ENCODE peak calls at places on chromosome 7, in five cellular contexts. S is fibroblast of the aortic adventitia, W is fibroblast of pulmonary artery, K is DND-41, C is fibroblast of lung. X is an unnamed sample.

GRCh38 chr7:44279731-44280505 is 45.5 kb downstream of the CAMK2B start:
- DNase-seq in S (no peak), K (no peak), C (no peak), W (no peak), X (no peak)

GRCh38 chr7:158829021-158829341 is 328 bp downstream of the ESYT2 start:
- DNase-seq in S (peak; percentile 72), C (peak; percentile 81), W (peak; percentile 84), K (peak; percentile 71), X (peak; percentile 93)

GRCh38 chr7:18859331-18859730 is 258.1 kb downstream of the TWIST1 start:
- DNase-seq in C (peak; percentile 75), S (no peak), W (no peak), K (no peak), X (no peak)

GRCh38 chr7:139505563-139505962 is 17.9 kb upstream of the CLEC2L start:
- DNase-seq in C (no peak), S (no peak), K (peak; percentile 9), W (no peak), X (peak; percentile 35)

GRCh38 chr7:98119257-98119918 is 12.7 kb downstream of the LMTK2 start:
- DNase-seq in C (peak; percentile 50), K (no peak), S (peak; percentile 72), W (peak; percentile 70), X (no peak)

GRCh38 chr7:2802082-2802481 is 42.0 kb downstream of the GNA12 start:
- DNase-seq in C (peak; percentile 73), W (peak; percentile 63), S (peak; percentile 52), K (no peak), X (no peak)

GRCh38 chr7:157507987-157508386 is 171.2 kb downstream of the DNAJB6 start:
- DNase-seq in K (no peak), S (no peak), W (no peak), C (no peak), X (no peak)

GRCh38 chr7:43938892-43939482 is 12.8 kb downstream of the UBE2D4 start:
- DNase-seq in C (no peak), W (no peak), K (no peak), S (no peak), X (no peak)

GRCh38 chr7:116447436-116447835 is 52.1 kb upstream of the CAV2 start:
- DNase-seq in C (no peak), K (no peak), S (no peak), W (no peak), X (no peak)

GRCh38 chr7:68107256-68107655 is 1110.6 kb downstream of the TYW1 start:
- DNase-seq in W (no peak), C (no peak), K (no peak), S (no peak), X (no peak)

GRCh38 chr7:130294314-130294713 is 1.4 kb downstream of the CPA4 start:
- DNase-seq in K (peak; percentile 34), W (no peak), S (no peak), C (peak; percentile 40), X (peak; percentile 69)

GRCh38 chr7:155951554-155952158 is 139.4 kb upstream of the SHH start:
- DNase-seq in K (no peak), S (peak; percentile 52), C (peak; percentile 94), W (peak; percentile 72), X (no peak)

GRCh38 chr7:90594791-90595317 is 1.3 kb upstream of the CDK14 start:
- DNase-seq in W (peak; percentile 92), K (no peak), C (peak; percentile 83), S (peak; percentile 85), X (no peak)

GRCh38 chr7:79293655-79294142 is 159.8 kb downstream of the MAGI2 start:
- DNase-seq in K (no peak), W (peak; percentile 21), S (peak; percentile 63), C (peak; percentile 71), X (no peak)

GRCh38 chr7:24290004-24290641 is 6.1 kb downstream of the NPY start:
- DNase-seq in K (peak; percentile 45), C (peak; percentile 58), S (peak; percentile 7), W (peak; percentile 23), X (peak; percentile 89)

GRCh38 chr7:141558544-141559183 is 7.5 kb downstream of the AGK start:
- DNase-seq in W (peak; percentile 29), S (peak; percentile 7), K (no peak), C (peak; percentile 61), X (peak; percentile 83)

GRCh38 chr7:2353650-2354172 is 916 bp upstream of the EIF3B start:
- DNase-seq in W (peak; percentile 91), C (peak; percentile 92), K (peak; percentile 90), S (no peak), X (peak; percentile 97)

GRCh38 chr7:101934618-101935017 is 117.2 kb downstream of the CUX1 start:
- DNase-seq in K (no peak), C (no peak), S (no peak), W (no peak), X (no peak)

GRCh38 chr7:10802526-10802925 is 171.1 kb upstream of the PHF14 start:
- DNase-seq in S (no peak), C (peak; percentile 80), K (no peak), W (peak; percentile 38), X (no peak)

GRCh38 chr7:151306374-151306773 is 35.2 kb upstream of the NUB1 start:
- DNase-seq in W (no peak), K (no peak), S (no peak), C (no peak), X (no peak)

GRCh38 chr7:107169120-107170050 is 582 bp downstream of the HBP1 start:
- DNase-seq in K (peak; percentile 85), S (peak; percentile 98), W (peak; percentile 99), C (peak; percentile 99), X (peak; percentile 95)

GRCh38 chr7:107170051-107170661 is 1.4 kb downstream of the HBP1 start:
- DNase-seq in W (no peak), S (no peak), C (no peak), K (no peak), X (no peak)

GRCh38 chr7:107166702-107167426 is 1.9 kb upstream of the HBP1 start:
- DNase-seq in S (peak; percentile 8), K (no peak), W (no peak), C (no peak), X (no peak)

GRCh38 chr7:107167483-107168232 is 1.1 kb upstream of the HBP1 start:
- DNase-seq in W (peak; percentile 94), K (peak; percentile 14), S (peak; percentile 91), C (peak; percentile 93), X (peak; percentile 35)

DNA sequence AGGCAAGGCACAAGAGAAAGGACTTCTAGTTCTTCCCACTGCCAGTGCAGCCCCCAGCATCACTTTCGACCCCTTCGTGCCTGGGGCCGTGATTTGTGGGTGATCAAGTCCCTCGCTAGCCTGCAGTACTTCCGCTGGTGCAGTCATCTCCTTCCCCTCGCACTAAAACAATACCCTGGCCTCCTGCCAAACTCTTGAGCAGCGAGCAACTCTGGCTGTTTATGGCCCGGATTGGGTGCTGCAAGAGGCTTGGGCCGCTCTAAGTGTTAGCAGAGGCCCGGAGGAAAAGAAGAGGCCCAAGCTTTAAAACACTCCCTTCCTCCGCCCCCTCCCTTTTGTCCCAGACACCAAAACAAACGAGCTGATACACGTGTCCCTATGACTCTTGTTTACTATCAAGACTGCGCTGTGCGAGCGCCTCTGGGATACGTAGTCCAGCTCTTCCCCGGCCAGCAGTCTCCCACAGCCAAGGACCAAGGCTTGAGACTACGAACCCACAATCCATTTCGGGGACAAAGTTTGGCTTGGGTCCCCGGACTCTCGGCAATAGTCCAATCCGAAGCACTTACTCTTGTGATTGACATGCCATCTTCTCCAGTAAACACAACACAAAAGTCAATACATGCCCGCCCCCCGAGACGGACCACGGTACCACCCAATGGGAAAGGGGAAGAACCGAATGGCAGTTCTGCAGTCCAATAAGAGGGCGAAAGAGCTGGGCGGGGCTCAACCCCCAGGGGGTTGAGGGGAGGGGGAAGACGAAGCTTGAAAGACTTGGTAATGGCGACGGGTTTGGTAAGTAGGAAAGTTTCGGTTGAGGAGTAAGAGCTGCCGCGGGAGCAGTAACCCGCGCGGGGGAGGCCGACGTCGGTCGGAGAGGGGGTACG is at the start of gene HBP1:
- DNase-seq in C (peak; percentile 100), K (peak; percentile 99), W (peak; percentile 100), S (peak; percentile 100), X (peak; percentile 99)
- TF ChIP-seq CTCF in C (no peak), K (no peak), W (no peak), S (no peak), X (no peak)

GRCh38 chr7:55109384-55110167 is 90.8 kb downstream of the EGFR start:
- DNase-seq in C (peak; percentile 33), K (no peak), W (peak; percentile 40), S (peak; percentile 38), X (no peak)

GRCh38 chr7:55112056-55112455 is 93.2 kb downstream of the EGFR start:
- DNase-seq in W (no peak), K (no peak), S (no peak), C (no peak), X (no peak)

GRCh38 chr7:55108401-55108800 is 89.6 kb downstream of the EGFR start:
- DNase-seq in S (peak; percentile 49), W (no peak), K (no peak), C (no peak), X (no peak)

GRCh38 chr7:55108818-55109217 is 90.0 kb downstream of the EGFR start:
- DNase-seq in C (no peak), W (no peak), S (no peak), K (no peak), X (no peak)

GRCh38 chr7:55111007-55111406 is 92.2 kb downstream of the EGFR start:
- DNase-seq in S (peak; percentile 85), C (peak; percentile 80), W (no peak), K (no peak), X (peak; percentile 26)
- H3K4me3 ChIP-seq in S (no peak overlapping the region), C (peak overlapping the region; percentile 18), W (no peak overlapping the region), K (no peak overlapping the region), X (no peak overlapping the region)

DNA sequence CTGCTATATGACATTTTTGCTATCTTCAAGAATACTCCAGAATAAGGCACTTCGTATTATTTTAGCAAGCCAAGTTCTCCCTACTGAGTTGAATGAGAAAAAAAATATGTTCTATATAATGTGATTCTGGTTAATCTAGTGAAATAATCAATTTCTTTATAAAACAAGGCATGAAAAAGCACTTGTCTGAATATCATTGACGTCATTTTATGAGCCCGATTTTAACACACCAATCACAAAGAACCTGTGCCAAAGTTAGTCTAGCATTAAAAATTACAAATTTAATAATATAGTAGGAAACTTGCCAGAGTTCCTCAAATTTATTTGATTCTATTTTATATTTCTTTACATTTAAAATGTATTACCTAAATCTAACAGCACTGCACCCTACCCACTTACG is 125.3 kb downstream of the CD36 start:
- DNase-seq in C (no peak), W (no peak), K (no peak), S (no peak), X (no peak)
- TF ChIP-seq CTCF in C (no peak), W (no peak), K (no peak), S (no peak), X (no peak)

DNA sequence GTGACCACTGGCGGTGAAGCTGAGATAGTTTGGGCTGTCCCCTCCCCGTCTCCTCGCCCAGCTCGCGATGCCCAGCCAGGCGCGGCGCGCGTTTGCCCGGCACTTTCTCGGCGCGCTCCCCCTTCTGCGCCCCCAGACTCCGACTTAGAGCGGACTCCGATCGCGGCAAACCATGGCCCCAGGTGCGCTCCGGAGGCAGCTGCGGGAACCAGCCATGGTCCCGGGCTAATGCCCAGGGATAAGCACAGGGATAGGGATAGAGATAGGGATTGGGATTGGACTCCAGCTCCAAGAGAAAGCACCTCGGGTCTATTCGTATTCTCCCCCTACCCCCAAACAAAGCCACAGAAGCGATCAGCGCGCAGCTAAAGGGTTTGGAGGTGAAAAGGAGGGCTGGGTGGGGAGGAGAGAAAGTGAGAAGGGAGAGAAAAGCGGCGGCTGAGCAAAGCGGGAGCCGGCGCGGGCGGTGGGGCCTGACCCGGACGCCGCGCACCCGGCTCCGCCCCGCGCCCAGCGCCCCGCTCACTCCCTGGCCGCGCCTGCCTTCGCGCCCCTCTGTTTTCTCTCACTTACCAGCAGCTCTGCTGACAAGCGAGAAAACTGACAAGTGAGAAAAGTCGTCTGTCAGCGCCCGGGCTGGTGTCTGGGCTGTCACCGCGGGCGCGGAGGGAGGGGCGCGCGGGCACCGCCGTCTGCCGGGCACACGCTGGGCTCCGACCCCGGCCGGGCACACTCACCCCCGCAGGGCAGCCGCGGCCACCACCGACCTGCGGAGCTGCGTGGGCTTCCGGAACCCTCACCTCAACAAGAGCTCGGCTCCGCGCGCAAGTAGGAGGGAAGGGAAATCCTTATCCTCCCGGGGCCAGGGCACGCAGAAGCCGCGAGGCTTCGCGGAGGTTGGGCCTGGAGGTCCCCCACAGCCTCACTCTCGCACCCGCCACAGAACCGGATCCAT is at the start of gene PDE1C:
- DNase-seq in W (no peak), K (no peak), S (no peak), C (no peak), X (no peak)
- H3K4me3 ChIP-seq in W (peak within 1 kb of the TSS; percentile 19), K (no peak within 1 kb of the TSS), S (peak within 1 kb of the TSS; percentile 60), C (peak within 1 kb of the TSS; percentile 61), X (no peak within 1 kb of the TSS)